ENCODE peak calls at places on chromosomes 4 and X, in nine cellular contexts. Y is central memory CD4-positive, alpha-beta T cell; U is GM06990; N is dorsolateral prefrontal cortex; J is NCI-H524 treated with DMSO at 0.1 percent for 48 hours; A is left ventricle myocardium inferior; T is HT1080; G is activated T-cell treated with anti-CD3 and anti-CD28 coated beads for 24 hours; K is skeletal muscle cell. V is an unnamed sample.

GRCh38 chr4:6500481-6501135 is 28.2 kb upstream of the PPP2R2C start:
- DNase-seq in A (no peak), G (no peak), J (no peak), T (no peak), Y (no peak), U (no peak), K (no peak), N (no peak), V (no peak)

GRCh38 chr4:15027921-15028435 is 25.7 kb downstream of the CPEB2 start:
- DNase-seq in U (no peak), K (no peak), J (no peak), N (no peak), G (no peak), Y (no peak), A (no peak), T (no peak), V (no peak)

GRCh38 chrX:71253253-71254091 is 468 bp downstream of the ZMYM3 start:
- DNase-seq in K (no peak), U (peak), J (no peak), A (peak), Y (no peak), N (peak), G (no peak), T (peak), V (peak)

GRCh38 chr4:889516-889915 is 42.6 kb downstream of the GAK start:
- DNase-seq in T (no peak), J (no peak), N (no peak), K (no peak), A (no peak), Y (no peak), U (no peak), G (no peak), V (no peak)

GRCh38 chrX:120446503-120446902 is 22.6 kb downstream of the LAMP2 start:
- DNase-seq in G (no peak), N (no peak), K (peak), J (peak), U (no peak), T (peak), A (no peak), Y (no peak), V (no peak)

GRCh38 chr4:87465739-87466366 is 43.5 kb downstream of the NUDT9 start:
- DNase-seq in A (no peak), N (no peak), J (no peak), T (peak), Y (peak), G (no peak), U (peak), K (peak), V (no peak)

GRCh38 chrX:10579018-10579752 is 41.2 kb downstream of the MID1 start:
- DNase-seq in J (no peak), U (no peak), K (peak), T (peak), A (no peak), G (no peak), Y (no peak), N (no peak), V (no peak)

GRCh38 chrX:41917517-41917916 is 5.8 kb downstream of the CASK start:
- DNase-seq in J (no peak), K (no peak), U (no peak), Y (no peak), N (no peak), T (no peak), G (no peak), A (no peak), V (no peak)

V was measured in effector CD8-positive, alpha-beta T cell.